ENCODE peak calls at places on chromosomes 12 and 14, in six cellular contexts. U is HL-60, R is brain microvascular endothelial cell, V is tibial artery, K is AG04449, D is thoracic aorta. C is an unnamed sample.

GRCh38 chr12:3218150-3218845 is 141.1 kb downstream of the TSPAN9 start:
- DNase-seq in R (peak), K (no peak), U (no peak), V (peak), D (peak), C (peak)

GRCh38 chr14:55749946-55750345 is 169.9 kb downstream of the KTN1 start:
- DNase-seq in V (no peak), D (no peak), U (no peak), K (no peak), R (no peak), C (no peak)

GRCh38 chr14:21617614-21618013 is 17.1 kb downstream of the OR10G2 start:
- DNase-seq in D (no peak), K (no peak), V (no peak), R (no peak), U (no peak), C (no peak)

GRCh38 chr12:23944067-23944466 is 5.4 kb downstream of the SOX5 start:
- DNase-seq in K (no peak), D (no peak), U (no peak), V (no peak), R (no peak), C (no peak)

GRCh38 chr12:104494137-104494815 is 37.5 kb downstream of the CHST11 start:
- DNase-seq in R (peak), U (no peak), V (peak), D (peak), K (no peak), C (peak)

GRCh38 chr12:7374423-7375144 is 69.4 kb downstream of the CD163L1 start:
- DNase-seq in R (peak), V (peak), D (no peak), U (no peak), K (no peak), C (peak)

GRCh38 chr12:116126610-116127009 is 150.9 kb downstream of the MED13L start:
- DNase-seq in K (no peak), D (no peak), V (no peak), R (no peak), U (no peak), C (no peak)

GRCh38 chr12:43131304-43131703 is 420.7 kb downstream of the ADAMTS20 start:
- DNase-seq in K (no peak), D (no peak), R (no peak), V (no peak), U (no peak), C (no peak)

GRCh38 chr12:116152268-116152667 is 125.2 kb downstream of the MED13L start:
- DNase-seq in V (no peak), U (no peak), R (peak), K (peak), D (no peak), C (peak)

GRCh38 chr14:33949051-33950037 is 1.5 kb downstream of the EGLN3 start:
- DNase-seq in U (no peak), K (no peak), D (no peak), R (no peak), V (no peak), C (no peak)

GRCh38 chr12:9943244-9943643 is 11.1 kb upstream of the CLEC2A start:
- DNase-seq in K (no peak), D (no peak), R (no peak), V (no peak), U (no peak), C (no peak)

GRCh38 chr14:79352026-79352425 is 859.3 kb downstream of the DIO2 start:
- DNase-seq in U (no peak), V (no peak), K (no peak), D (no peak), R (no peak), C (no peak)

GRCh38 chr12:128140551-128140950 is 126.4 kb upstream of the TMEM132C start:
- DNase-seq in R (peak), U (no peak), K (no peak), V (no peak), D (no peak), C (no peak)

GRCh38 chr12:40837891-40838424 is 145.7 kb downstream of the CNTN1 start:
- DNase-seq in U (no peak), K (no peak), D (no peak), V (no peak), R (no peak), C (no peak)

GRCh38 chr12:80241576-80242273 is 142.4 kb downstream of the OTOGL start:
- DNase-seq in U (no peak), R (peak), K (peak), D (no peak), V (no peak), C (peak)

GRCh38 chr14:89702151-89702936 is 252.2 kb downstream of the EFCAB11 start:
- DNase-seq in D (no peak), K (no peak), R (no peak), U (no peak), V (peak), C (peak)

GRCh38 chr14:92514844-92515509 is 1.4 kb downstream of the RIN3 start:
- DNase-seq in V (no peak), D (no peak), K (no peak), R (no peak), U (no peak), C (no peak)

GRCh38 chr12:93883436-93884154 is 206.4 kb downstream of the CRADD start:
- DNase-seq in D (no peak), V (no peak), U (no peak), K (peak), R (peak), C (peak)

GRCh38 chr14:33062881-33063280 is 124.2 kb downstream of the NPAS3 start:
- DNase-seq in D (no peak), U (no peak), K (no peak), R (peak), V (no peak), C (no peak)

GRCh38 chr14:37062191-37062803 is 110.1 kb downstream of the SLC25A21 start:
- DNase-seq in R (no peak), U (no peak), D (no peak), V (no peak), K (no peak), C (no peak)

GRCh38 chr14:79098324-79098723 is 928.2 kb downstream of the NRXN3 start:
- DNase-seq in K (no peak), D (no peak), R (peak), V (no peak), U (no peak), C (no peak)

GRCh38 chr12:27652174-27652763 is 44.0 kb upstream of the REP15 start:
- DNase-seq in R (peak), K (peak), D (peak), U (peak), V (peak), C (peak)

GRCh38 chr12:77855548-77855947 is 24.9 kb downstream of the NAV3 start:
- DNase-seq in D (no peak), K (no peak), R (no peak), V (no peak), U (no peak), C (no peak)

GRCh38 chr12:45244561-45245348 is 28.9 kb downstream of the ANO6 start:
- DNase-seq in K (no peak), D (no peak), R (peak), V (no peak), U (no peak), C (peak)

GRCh38 chr12:21428241-21428640 is 9.2 kb upstream of the PYROXD1 start:
- DNase-seq in U (no peak), R (peak), V (no peak), K (no peak), D (no peak), C (peak)

GRCh38 chr14:34688470-34689206 is 25.8 kb downstream of the CFL2 start:
- DNase-seq in K (no peak), V (no peak), D (no peak), R (no peak), U (no peak), C (no peak)

GRCh38 chr12:69553626-69554248 is 31.5 kb upstream of the CCT2 start:
- DNase-seq in U (no peak), K (no peak), V (no peak), R (no peak), D (no peak), C (peak)

GRCh38 chr14:93090826-93091583 is 24.7 kb downstream of the ITPK1 start:
- DNase-seq in V (no peak), U (no peak), R (no peak), D (no peak), K (no peak), C (no peak)

GRCh38 chr14:104286496-104286895 is 148.1 kb downstream of the KIF26A start:
- DNase-seq in D (no peak), K (no peak), R (no peak), U (no peak), V (no peak), C (no peak)

GRCh38 chr12:2796187-2796663 is 1.5 kb downstream of the FKBP4 start:
- DNase-seq in U (no peak), V (no peak), R (no peak), K (no peak), D (no peak), C (no peak)

GRCh38 chr12:106644335-106645073 is 61.7 kb downstream of the RFX4 start:
- DNase-seq in R (no peak), K (no peak), D (no peak), U (no peak), V (no peak), C (no peak)

GRCh38 chr14:86654558-86655184 is 1124.7 kb downstream of the FLRT2 start:
- DNase-seq in K (no peak), D (no peak), V (peak), R (peak), U (peak), C (peak)

GRCh38 chr12:88334271-88334670 is 192.2 kb downstream of the TMTC3 start:
- DNase-seq in U (no peak), D (no peak), R (peak), V (no peak), K (no peak), C (peak)

GRCh38 chr12:69476276-69477017 is 6.3 kb downstream of the FRS2 start:
- DNase-seq in R (no peak), V (no peak), D (no peak), K (no peak), U (no peak), C (peak)

GRCh38 chr12:11893998-11894397 is 176.7 kb upstream of the BCL2L14 start:
- DNase-seq in V (no peak), R (no peak), K (no peak), U (no peak), D (no peak), C (no peak)

GRCh38 chr12:126139355-126139754 is 1074.1 kb downstream of the AACS start:
- DNase-seq in V (no peak), K (no peak), U (no peak), D (no peak), R (no peak), C (peak)
- TF ChIP-seq CTCF in V (no peak), K (no peak), U (peak), D (no peak), R (peak), C (peak)

GRCh38 chr12:81615031-81615430 is 144.1 kb downstream of the PPFIA2 start:
- DNase-seq in D (no peak), U (no peak), R (no peak), K (no peak), V (no peak), C (no peak)

DNA sequence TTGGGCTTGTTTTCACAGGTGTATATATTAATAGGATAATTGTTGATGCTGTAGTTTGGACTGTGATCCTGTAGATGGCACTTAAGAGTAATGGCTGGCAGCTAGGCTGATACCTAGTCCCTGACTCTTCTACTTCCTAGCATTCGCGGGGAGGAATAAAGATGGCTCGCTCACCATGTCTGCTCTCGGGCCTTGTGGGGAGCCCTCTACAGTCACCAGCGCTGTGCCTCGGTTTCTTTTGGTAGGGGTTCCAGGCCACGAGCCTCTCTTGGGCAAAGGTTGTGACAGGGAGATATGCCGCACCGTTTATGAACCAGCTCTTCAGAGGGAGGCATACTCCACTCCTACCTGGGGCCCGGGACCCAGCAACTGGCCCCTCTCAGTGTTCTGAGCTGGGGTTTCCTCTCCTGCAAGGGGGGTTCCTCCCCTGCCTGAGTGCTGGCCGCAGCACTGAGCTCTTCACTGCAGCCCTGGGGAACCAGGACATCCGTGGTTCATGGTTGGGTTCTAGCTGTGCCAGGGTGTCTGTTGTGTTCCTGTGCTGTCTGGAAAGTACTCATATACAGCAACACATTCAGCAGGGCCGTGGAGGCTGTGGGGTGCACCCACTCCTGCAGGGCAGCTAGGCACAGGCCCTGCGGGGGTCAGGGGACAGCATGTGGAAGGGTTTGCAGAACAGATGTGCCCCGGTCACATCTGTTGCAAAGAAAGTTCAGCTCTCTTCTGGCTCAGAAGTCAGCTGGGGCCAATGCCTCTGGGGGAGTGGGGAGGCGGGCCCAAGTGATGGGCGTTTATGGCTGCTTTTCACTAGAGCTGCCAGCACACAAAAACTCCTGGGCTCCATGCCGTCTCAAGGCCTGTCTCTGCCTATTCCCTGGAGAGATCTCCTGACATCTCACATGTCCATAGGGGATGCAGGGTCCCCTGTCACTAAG is 147.9 kb downstream of the PPFIA2 start:
- DNase-seq in D (no peak), V (no peak), R (no peak), K (no peak), U (no peak), C (peak)
- H3K4me3 ChIP-seq in D (no peak), V (no peak), R (no peak), K (no peak), U (no peak), C (no peak)

DNA sequence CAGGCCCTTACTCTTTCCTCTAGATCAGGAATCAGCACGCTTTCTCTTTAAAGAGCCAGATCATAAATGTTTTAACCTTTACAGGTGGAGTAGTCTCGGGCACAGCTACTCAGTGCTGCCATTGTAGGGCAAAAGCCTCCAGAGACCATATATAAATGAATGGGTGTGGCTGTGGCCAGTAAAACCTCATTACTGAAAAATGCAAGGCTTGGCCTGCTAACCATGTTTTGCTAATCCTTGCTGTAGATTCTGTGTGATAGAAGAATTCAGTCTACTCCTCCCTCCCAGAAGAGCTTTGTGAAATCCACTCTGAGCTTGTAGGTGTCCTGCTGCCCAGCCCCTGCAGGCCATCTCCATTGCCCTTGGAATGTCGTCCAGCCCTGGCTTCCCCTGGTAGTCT is 58.1 kb downstream of the HSP90AA1 start:
- DNase-seq in U (no peak), K (peak), R (peak), V (no peak), D (no peak), C (peak)
- TF ChIP-seq CTCF in U (no peak), K (no peak), R (no peak), V (no peak), D (no peak), C (no peak)

DNA sequence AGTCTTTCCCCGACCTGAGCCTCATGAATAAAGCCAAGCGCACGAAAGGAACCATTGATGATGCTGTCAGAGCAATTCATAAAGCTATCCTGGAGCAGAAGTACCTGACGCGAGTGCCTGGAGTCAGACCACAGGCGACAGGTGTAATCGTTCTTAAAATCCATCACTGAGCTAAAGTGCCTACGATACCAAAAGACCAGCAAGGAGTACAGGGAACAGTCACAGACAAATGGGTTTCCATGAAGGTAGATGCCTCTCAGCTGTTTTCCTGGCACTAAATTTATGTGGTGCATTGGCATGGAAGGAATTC is 1.4 kb upstream of the PCED1B start:
- DNase-seq in K (no peak), U (no peak), D (no peak), V (no peak), R (no peak), C (no peak)
- H3K4me3 ChIP-seq in K (peak), U (no peak), D (peak), V (peak), R (peak), C (peak)

GRCh38 chr12:90170740-90171139 is 462.1 kb upstream of the ATP2B1 start:
- DNase-seq in U (no peak), V (no peak), R (no peak), D (no peak), K (no peak), C (no peak)
- TF ChIP-seq CTCF in U (no peak), V (no peak), R (no peak), D (no peak), K (no peak), C (no peak)

GRCh38 chr14:75430106-75430505 is 2.3 kb downstream of the JDP2 start:
- DNase-seq in U (no peak), K (no peak), V (peak), R (no peak), D (no peak), C (peak)
- H3K4me3 ChIP-seq in U (peak), K (peak), V (peak), R (no peak), D (peak), C (peak)

DNA sequence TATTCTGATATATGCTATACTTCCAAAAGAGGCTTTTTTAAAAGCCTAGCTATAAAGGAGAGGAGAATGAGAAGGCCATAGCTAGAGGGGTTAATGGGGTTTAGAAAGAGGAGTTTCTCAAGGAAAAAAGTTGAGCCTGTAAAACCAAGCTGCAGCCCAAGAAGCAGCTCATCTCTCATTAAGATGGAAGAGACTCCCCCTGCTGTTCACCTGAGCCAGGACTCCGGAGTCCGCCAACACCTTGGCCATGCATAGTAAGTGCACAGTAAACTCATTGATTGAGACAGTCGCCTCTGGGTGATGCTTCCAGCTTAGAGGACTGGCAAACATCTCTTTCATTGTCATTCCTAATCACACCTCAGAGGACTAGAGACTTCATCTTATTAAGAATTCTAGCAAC is 46.2 kb downstream of the ANO2 start:
- DNase-seq in D (no peak), V (no peak), U (no peak), R (no peak), K (no peak), C (no peak)
- TF ChIP-seq CTCF in D (no peak), V (no peak), U (no peak), R (peak), K (no peak), C (no peak)

GRCh38 chr12:50082644-50083043 is 2.5 kb upstream of the SMARCD1 start:
- DNase-seq in K (no peak), D (no peak), R (no peak), V (no peak), U (no peak), C (no peak)
- H3K4me3 ChIP-seq in K (no peak), D (no peak), R (no peak), V (no peak), U (no peak), C (no peak)